ENCODE peak calls at places on chromosomes 4 and X, in seven cellular contexts. One of them, this sample, is unnamed.

GRCh38 chrX:632391-633042 is 1.9 kb downstream of the SHOX start:
- DNase-seq in mesendoderm: peak
- DNase-seq in IMR-90: no peak
- DNase-seq in trophoblast cell: no peak
- DNase-seq in H1: peak
- DNase-seq in mesenchymal stem cell: no peak
- DNase-seq in H9: peak
- DNase-seq in this sample: no peak

GRCh38 chr4:11446156-11446811 is 17.6 kb upstream of the HS3ST1 start:
- DNase-seq in mesendoderm: no peak
- DNase-seq in H9: no peak
- DNase-seq in mesenchymal stem cell: peak
- DNase-seq in H1: no peak
- DNase-seq in trophoblast cell: no peak
- DNase-seq in IMR-90: peak
- DNase-seq in this sample: no peak

GRCh38 chr4:89614155-89614554 is 222.8 kb downstream of the SNCA start:
- DNase-seq in H9: no peak
- DNase-seq in H1: no peak
- DNase-seq in mesenchymal stem cell: no peak
- DNase-seq in trophoblast cell: no peak
- DNase-seq in IMR-90: no peak
- DNase-seq in mesendoderm: peak
- DNase-seq in this sample: no peak

GRCh38 chr4:126799971-126800722 is 832.6 kb upstream of the INTU start:
- DNase-seq in trophoblast cell: no peak
- DNase-seq in mesendoderm: no peak
- DNase-seq in H9: no peak
- DNase-seq in IMR-90: peak
- DNase-seq in mesenchymal stem cell: peak
- DNase-seq in H1: no peak
- DNase-seq in this sample: no peak

GRCh38 chrX:56853436-56853835 is 124.4 kb downstream of the NBDY start:
- DNase-seq in H1: no peak
- DNase-seq in trophoblast cell: no peak
- DNase-seq in mesendoderm: no peak
- DNase-seq in mesenchymal stem cell: no peak
- DNase-seq in H9: no peak
- DNase-seq in IMR-90: no peak
- DNase-seq in this sample: no peak

GRCh38 chr4:2712261-2712842 is 43.8 kb downstream of the TNIP2 start:
- DNase-seq in H1: no peak
- DNase-seq in H9: peak
- DNase-seq in IMR-90: no peak
- DNase-seq in mesendoderm: peak
- DNase-seq in mesenchymal stem cell: peak
- DNase-seq in trophoblast cell: no peak
- DNase-seq in this sample: no peak

GRCh38 chr4:53019485-53020382 is 157.6 kb downstream of the RASL11B start:
- DNase-seq in H1: no peak
- DNase-seq in H9: no peak
- DNase-seq in IMR-90: peak
- DNase-seq in mesenchymal stem cell: peak
- DNase-seq in trophoblast cell: peak
- DNase-seq in mesendoderm: no peak
- DNase-seq in this sample: no peak

GRCh38 chr4:2832981-2833670 is 10.5 kb upstream of the ADD1 start:
- DNase-seq in trophoblast cell: no peak
- DNase-seq in IMR-90: no peak
- DNase-seq in H1: no peak
- DNase-seq in mesenchymal stem cell: no peak
- DNase-seq in H9: no peak
- DNase-seq in mesendoderm: no peak
- DNase-seq in this sample: no peak

GRCh38 chr4:123869517-123870282 is 473.1 kb downstream of the SPRY1 start:
- DNase-seq in mesendoderm: no peak
- DNase-seq in H9: no peak
- DNase-seq in IMR-90: no peak
- DNase-seq in H1: no peak
- DNase-seq in mesenchymal stem cell: no peak
- DNase-seq in trophoblast cell: no peak
- DNase-seq in this sample: no peak

GRCh38 chrX:10296581-10296980 is 139.8 kb downstream of the CLCN4 start:
- DNase-seq in mesendoderm: no peak
- DNase-seq in H9: no peak
- DNase-seq in IMR-90: peak
- DNase-seq in mesenchymal stem cell: peak
- DNase-seq in trophoblast cell: no peak
- DNase-seq in H1: no peak
- DNase-seq in this sample: no peak

GRCh38 chrX:9466115-9466495 is 1.2 kb downstream of the TBL1X start:
- DNase-seq in H9: peak
- DNase-seq in mesendoderm: peak
- DNase-seq in mesenchymal stem cell: peak
- DNase-seq in H1: peak
- DNase-seq in IMR-90: peak
- DNase-seq in trophoblast cell: no peak
- DNase-seq in this sample: no peak

GRCh38 chr4:28267166-28267565 is 1406.5 kb downstream of the STIM2 start:
- DNase-seq in trophoblast cell: no peak
- DNase-seq in H1: no peak
- DNase-seq in IMR-90: peak
- DNase-seq in H9: no peak
- DNase-seq in mesenchymal stem cell: no peak
- DNase-seq in mesendoderm: no peak
- DNase-seq in this sample: no peak

GRCh38 chr4:7758444-7758815 is 181.2 kb downstream of the AFAP1 start:
- DNase-seq in mesendoderm: no peak
- DNase-seq in IMR-90: no peak
- DNase-seq in H9: no peak
- DNase-seq in trophoblast cell: no peak
- DNase-seq in mesenchymal stem cell: no peak
- DNase-seq in H1: no peak
- DNase-seq in this sample: no peak

GRCh38 chr4:20992002-20992401 is 291.7 kb downstream of the PACRGL start:
- DNase-seq in mesenchymal stem cell: no peak
- DNase-seq in IMR-90: no peak
- DNase-seq in mesendoderm: no peak
- DNase-seq in trophoblast cell: no peak
- DNase-seq in H1: no peak
- DNase-seq in H9: no peak
- DNase-seq in this sample: no peak

GRCh38 chr4:128338634-128339355 is 51.2 kb upstream of the PGRMC2 start:
- DNase-seq in mesendoderm: no peak
- DNase-seq in trophoblast cell: no peak
- DNase-seq in H1: no peak
- DNase-seq in IMR-90: peak
- DNase-seq in mesenchymal stem cell: peak
- DNase-seq in H9: no peak
- DNase-seq in this sample: no peak

GRCh38 chr4:168585168-168586091 is 88.6 kb downstream of the PALLD start:
- DNase-seq in mesendoderm: peak
- DNase-seq in H9: peak
- DNase-seq in trophoblast cell: peak
- DNase-seq in H1: peak
- DNase-seq in mesenchymal stem cell: peak
- DNase-seq in IMR-90: peak
- DNase-seq in this sample: peak

GRCh38 chrX:30713061-30713525 is 59.9 kb downstream of the GK start:
- DNase-seq in H9: peak
- DNase-seq in mesenchymal stem cell: peak
- DNase-seq in H1: peak
- DNase-seq in mesendoderm: peak
- DNase-seq in trophoblast cell: peak
- DNase-seq in IMR-90: peak
- DNase-seq in this sample: peak

GRCh38 chr4:110163327-110164070 is 34.9 kb downstream of the ELOVL6 start:
- DNase-seq in mesenchymal stem cell: peak
- DNase-seq in H1: no peak
- DNase-seq in mesendoderm: peak
- DNase-seq in trophoblast cell: peak
- DNase-seq in IMR-90: peak
- DNase-seq in H9: no peak
- DNase-seq in this sample: no peak

GRCh38 chr4:5139141-5139540 is 87.9 kb downstream of the STK32B start:
- DNase-seq in mesendoderm: no peak
- DNase-seq in H1: peak
- DNase-seq in H9: no peak
- DNase-seq in IMR-90: no peak
- DNase-seq in trophoblast cell: no peak
- DNase-seq in mesenchymal stem cell: no peak
- DNase-seq in this sample: no peak

GRCh38 chr4:154231796-154232478 is 259.7 kb downstream of the DCHS2 start:
- DNase-seq in trophoblast cell: no peak
- DNase-seq in IMR-90: no peak
- DNase-seq in H1: no peak
- DNase-seq in H9: no peak
- DNase-seq in mesenchymal stem cell: no peak
- DNase-seq in mesendoderm: no peak
- DNase-seq in this sample: no peak

GRCh38 chr4:154234576-154234975 is 257.0 kb downstream of the DCHS2 start:
- DNase-seq in H9: no peak
- DNase-seq in mesenchymal stem cell: no peak
- DNase-seq in trophoblast cell: no peak
- DNase-seq in mesendoderm: no peak
- DNase-seq in IMR-90: no peak
- DNase-seq in H1: no peak
- DNase-seq in this sample: no peak

GRCh38 chr4:154230723-154231122 is 260.9 kb downstream of the DCHS2 start:
- DNase-seq in mesendoderm: no peak
- DNase-seq in H1: no peak
- DNase-seq in trophoblast cell: no peak
- DNase-seq in mesenchymal stem cell: no peak
- DNase-seq in IMR-90: no peak
- DNase-seq in H9: no peak
- DNase-seq in this sample: no peak

DNA sequence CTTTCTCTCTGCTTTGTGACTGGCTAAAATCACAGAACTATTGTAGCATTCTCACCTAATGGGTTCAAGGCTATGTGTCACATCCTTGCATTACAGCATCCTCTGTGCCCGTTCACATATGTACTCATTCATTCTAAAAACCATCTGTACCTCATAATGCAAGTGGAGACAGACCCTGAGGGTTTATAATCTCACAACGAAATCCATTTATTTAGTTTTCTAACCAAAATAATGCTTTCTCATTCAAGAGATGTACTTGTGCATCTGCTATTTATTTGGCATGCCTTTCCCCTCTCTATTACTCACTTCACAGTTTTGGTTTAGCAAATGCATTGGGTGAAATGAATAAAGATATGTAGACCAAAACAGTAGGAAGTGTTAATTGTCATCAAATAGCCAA is 261.5 kb downstream of the DCHS2 start:
- DNase-seq in mesendoderm: no peak
- DNase-seq in trophoblast cell: no peak
- DNase-seq in IMR-90: no peak
- DNase-seq in mesenchymal stem cell: no peak
- DNase-seq in H1: no peak
- DNase-seq in H9: no peak
- DNase-seq in this sample: no peak
- H2AK5ac ChIP-seq in mesendoderm: no peak
- H2AK5ac ChIP-seq in trophoblast cell: no peak
- H2AK5ac ChIP-seq in IMR-90: no peak
- H2AK5ac ChIP-seq in mesenchymal stem cell: no peak
- H2AK5ac ChIP-seq in H1: no peak
- H2AK5ac ChIP-seq in H9: no peak
- H2AK5ac ChIP-seq in this sample: no peak

DNA sequence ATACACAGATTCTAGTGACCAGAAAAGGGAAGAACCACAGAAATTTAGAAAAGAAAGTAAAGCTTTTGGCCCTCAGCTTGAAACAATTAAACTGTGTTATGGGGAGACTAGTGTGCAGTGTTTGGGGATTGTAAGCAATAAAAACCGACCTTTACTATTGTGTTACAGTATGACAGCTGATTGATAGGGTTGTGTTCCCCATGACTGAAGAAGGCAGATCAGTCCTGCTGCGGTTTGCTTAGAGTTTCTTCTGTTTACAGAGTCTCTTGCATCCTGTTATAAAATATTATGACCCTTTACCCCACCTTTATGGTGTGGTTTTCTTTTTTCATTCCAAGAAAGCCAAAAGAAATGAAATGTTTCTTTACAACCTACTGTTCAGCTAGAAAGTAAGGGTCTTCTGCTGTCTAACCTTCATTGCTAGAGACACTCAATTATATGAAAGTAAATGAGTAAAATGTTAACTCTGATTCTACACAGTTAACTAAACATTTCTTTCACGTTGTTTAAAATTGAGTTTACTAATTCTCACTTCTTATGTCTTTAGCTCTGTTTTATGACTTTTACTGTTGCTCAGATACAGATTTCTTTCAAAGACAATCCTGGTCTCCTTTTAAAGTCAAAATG is 18.1 kb downstream of the CHIC1 start:
- DNase-seq in H9: no peak
- DNase-seq in trophoblast cell: no peak
- DNase-seq in H1: no peak
- DNase-seq in mesendoderm: no peak
- DNase-seq in IMR-90: no peak
- DNase-seq in mesenchymal stem cell: no peak
- DNase-seq in this sample: no peak
- H3K27ac ChIP-seq in H9: no peak
- H3K27ac ChIP-seq in trophoblast cell: no peak
- H3K27ac ChIP-seq in H1: no peak
- H3K27ac ChIP-seq in mesendoderm: no peak
- H3K27ac ChIP-seq in IMR-90: no peak
- H3K27ac ChIP-seq in mesenchymal stem cell: no peak
- H3K27ac ChIP-seq in this sample: no peak

DNA sequence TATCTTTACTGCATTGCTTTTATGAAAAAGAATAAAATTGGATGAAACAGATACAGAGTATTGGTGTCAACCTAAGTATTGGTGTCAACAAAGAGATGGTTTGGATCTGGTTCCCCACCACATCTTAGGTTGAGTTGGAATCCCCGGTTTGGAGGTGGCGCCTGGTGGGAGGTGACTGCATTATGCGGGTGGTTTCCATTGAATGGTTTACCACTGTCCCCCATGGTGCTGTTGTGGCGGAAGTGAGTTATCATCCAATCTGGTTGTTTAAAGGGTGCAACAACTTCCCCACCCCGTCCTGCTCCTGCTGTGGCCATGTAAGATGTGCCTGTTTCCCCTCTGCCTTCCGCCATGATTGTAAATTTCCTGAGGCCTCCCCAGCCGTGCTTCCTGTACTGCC is 52.8 kb upstream of the CD99 start:
- DNase-seq in H1: no peak
- DNase-seq in mesendoderm: peak
- DNase-seq in trophoblast cell: no peak
- DNase-seq in mesenchymal stem cell: no peak
- DNase-seq in IMR-90: no peak
- DNase-seq in H9: no peak
- DNase-seq in this sample: no peak
- H4K8ac ChIP-seq in H1: no peak
- H4K8ac ChIP-seq in mesendoderm: no peak
- H4K8ac ChIP-seq in trophoblast cell: no peak
- H4K8ac ChIP-seq in mesenchymal stem cell: no peak
- H4K8ac ChIP-seq in IMR-90: no peak
- H4K8ac ChIP-seq in H9: no peak
- H4K8ac ChIP-seq in this sample: no peak

DNA sequence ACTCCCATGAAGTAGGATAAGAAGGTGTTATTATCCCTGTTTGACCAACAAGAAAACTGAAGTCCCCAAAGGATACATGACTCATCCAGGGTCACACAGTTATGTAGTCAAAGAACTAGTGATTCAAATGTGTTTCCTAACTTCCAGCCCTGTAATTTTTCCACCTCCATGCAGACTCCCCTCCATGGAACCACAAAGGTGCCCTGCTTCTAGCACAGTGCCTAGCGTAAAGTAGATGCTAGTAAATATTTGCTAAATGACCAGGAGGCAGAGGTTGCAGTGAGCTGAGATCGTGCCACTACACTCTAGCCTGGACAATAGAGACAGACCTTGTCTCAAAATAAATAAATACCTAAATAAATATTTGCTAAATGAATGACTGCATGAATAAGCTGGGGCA is 55.8 kb downstream of the FRMPD3 start:
- DNase-seq in IMR-90: no peak
- DNase-seq in trophoblast cell: no peak
- DNase-seq in H9: no peak
- DNase-seq in mesenchymal stem cell: no peak
- DNase-seq in H1: no peak
- DNase-seq in mesendoderm: no peak
- DNase-seq in this sample: no peak
- H2AK5ac ChIP-seq in IMR-90: no peak
- H2AK5ac ChIP-seq in trophoblast cell: no peak
- H2AK5ac ChIP-seq in H9: no peak
- H2AK5ac ChIP-seq in mesenchymal stem cell: no peak
- H2AK5ac ChIP-seq in H1: no peak
- H2AK5ac ChIP-seq in mesendoderm: no peak
- H2AK5ac ChIP-seq in this sample: no peak

This sample was measured in neuronal stem cell.